ENCODE peak calls at places on chromosomes 4 and X, in eight cellular contexts. I is AG04450; Z is K562; D is T-helper 2 cell; B is AG08395; M is activated naive CD4-positive, alpha-beta T cell; J is CD4-positive, CD25-positive, alpha-beta regulatory T cell; E is stimulated activated CD4-positive, alpha-beta T cell treated with anti-CD3 and anti-CD28 coated beads, Interleukin-4, amount 100 ng/mL, for 1 hour. X is an unnamed sample.
A peak's percentile ranks its signal among the peaks of the same experiment; 100 is the strongest.

GRCh38 chr4:40455340-40455902 is 120.3 kb downstream of the CHRNA9 start:
- DNase-seq in Z (no peak), E (no peak), B (no peak), I (no peak), J (no peak), M (no peak), D (no peak), X (no peak)

GRCh38 chr4:65552071-65552470 is 118.2 kb downstream of the EPHA5 start:
- DNase-seq in I (no peak), B (no peak), E (no peak), M (no peak), Z (no peak), D (no peak), J (no peak), X (no peak)

GRCh38 chr4:163673848-163674702 is 179.6 kb downstream of the TMA16 start:
- DNase-seq in I (no peak), J (no peak), Z (no peak), M (no peak), E (no peak), B (no peak), D (no peak), X (no peak)

GRCh38 chr4:114890773-114891172 is 222.6 kb downstream of the NDST4 start:
- DNase-seq in I (no peak), Z (no peak), M (no peak), J (no peak), D (no peak), E (no peak), B (no peak), X (no peak)

GRCh38 chr4:151034829-151035228 is 19.7 kb upstream of the LRBA start:
- DNase-seq in I (no peak), M (no peak), J (no peak), Z (no peak), D (no peak), E (no peak), B (no peak), X (no peak)

GRCh38 chr4:89657931-89658700 is 178.8 kb downstream of the SNCA start:
- DNase-seq in E (no peak), D (no peak), J (peak; percentile 55), M (no peak), I (peak; percentile 1), B (peak; percentile 6), Z (no peak), X (no peak)

GRCh38 chr4:16111533-16111932 is 27.7 kb upstream of the PROM1 start:
- DNase-seq in B (no peak), M (no peak), D (no peak), Z (no peak), J (no peak), E (no peak), I (no peak), X (no peak)

GRCh38 chr4:39227906-39228305 is 45.6 kb downstream of the WDR19 start:
- DNase-seq in M (no peak), I (no peak), Z (no peak), D (no peak), B (no peak), J (no peak), E (no peak), X (no peak)

GRCh38 chrX:9147631-9148189 is 113.8 kb upstream of the FAM9B start:
- DNase-seq in D (no peak), Z (no peak), E (no peak), M (no peak), B (no peak), J (no peak), I (no peak), X (no peak)

GRCh38 chr4:89482926-89483595 is 175.5 kb upstream of the GPRIN3 start:
- DNase-seq in I (no peak), J (no peak), Z (no peak), B (no peak), E (no peak), D (no peak), M (no peak), X (no peak)

GRCh38 chr4:82367438-82368097 is 6.2 kb downstream of the HNRNPD start:
- DNase-seq in D (no peak), I (no peak), B (no peak), J (no peak), M (no peak), Z (peak; percentile 43), E (no peak), X (no peak)

X was measured in NCI-H187 treated with DMSO at 0.1 percent for 48 hours.